ENCODE peak calls at places on chromosomes 6 and 20, in nine cellular contexts. One of them, this sample, is unnamed.
A peak's percentile ranks its signal among the peaks of the same experiment; 100 is the strongest.

GRCh38 chr6:42142118-42142835 is at the start of gene C6orf132:
- DNase-seq in gastrocnemius medialis: no peak
- DNase-seq in spleen: no peak
- DNase-seq in IMR-90: no peak
- DNase-seq in ovary: peak; percentile 36
- DNase-seq in tibial nerve: no peak
- DNase-seq in HepG2: peak; percentile 43
- DNase-seq in esophagus squamous epithelium: no peak
- DNase-seq in stomach: peak; percentile 91
- DNase-seq in this sample: no peak

GRCh38 chr20:62900692-62901584 is 25.4 kb downstream of the DIDO1 start:
- DNase-seq in tibial nerve: no peak
- DNase-seq in ovary: no peak
- DNase-seq in HepG2: peak; percentile 70
- DNase-seq in spleen: no peak
- DNase-seq in gastrocnemius medialis: no peak
- DNase-seq in esophagus squamous epithelium: no peak
- DNase-seq in IMR-90: no peak
- DNase-seq in stomach: peak; percentile 39
- DNase-seq in this sample: peak; percentile 26

GRCh38 chr6:30101939-30102700 is 10.8 kb downstream of the TRIM31 start:
- DNase-seq in tibial nerve: peak; percentile 74
- DNase-seq in HepG2: peak; percentile 90
- DNase-seq in ovary: peak; percentile 84
- DNase-seq in esophagus squamous epithelium: peak; percentile 20
- DNase-seq in spleen: peak; percentile 94
- DNase-seq in stomach: peak; percentile 90
- DNase-seq in IMR-90: peak; percentile 77
- DNase-seq in gastrocnemius medialis: peak; percentile 83
- DNase-seq in this sample: peak; percentile 86

GRCh38 chr6:128097019-128097418 is 196.2 kb upstream of the THEMIS start:
- DNase-seq in esophagus squamous epithelium: no peak
- DNase-seq in ovary: no peak
- DNase-seq in stomach: no peak
- DNase-seq in HepG2: no peak
- DNase-seq in tibial nerve: no peak
- DNase-seq in IMR-90: no peak
- DNase-seq in gastrocnemius medialis: no peak
- DNase-seq in spleen: no peak
- DNase-seq in this sample: no peak

GRCh38 chr20:12969071-12969669 is 39.6 kb upstream of the SPTLC3 start:
- DNase-seq in tibial nerve: no peak
- DNase-seq in gastrocnemius medialis: no peak
- DNase-seq in HepG2: peak; percentile 47
- DNase-seq in IMR-90: no peak
- DNase-seq in stomach: no peak
- DNase-seq in spleen: no peak
- DNase-seq in ovary: no peak
- DNase-seq in esophagus squamous epithelium: no peak
- DNase-seq in this sample: no peak

GRCh38 chr6:4645713-4646356 is 130.4 kb upstream of the CDYL start:
- DNase-seq in HepG2: no peak
- DNase-seq in tibial nerve: no peak
- DNase-seq in IMR-90: no peak
- DNase-seq in esophagus squamous epithelium: no peak
- DNase-seq in stomach: no peak
- DNase-seq in spleen: no peak
- DNase-seq in gastrocnemius medialis: no peak
- DNase-seq in ovary: no peak
- DNase-seq in this sample: no peak

GRCh38 chr6:1608222-1608975 is 1.3 kb upstream of the FOXC1 start:
- DNase-seq in ovary: no peak
- DNase-seq in tibial nerve: no peak
- DNase-seq in gastrocnemius medialis: no peak
- DNase-seq in HepG2: no peak
- DNase-seq in esophagus squamous epithelium: no peak
- DNase-seq in stomach: no peak
- DNase-seq in spleen: no peak
- DNase-seq in IMR-90: no peak
- DNase-seq in this sample: peak; percentile 32

GRCh38 chr6:111727798-111728197 is 122.1 kb upstream of the TRAF3IP2 start:
- DNase-seq in ovary: no peak
- DNase-seq in IMR-90: peak; percentile 20
- DNase-seq in HepG2: no peak
- DNase-seq in gastrocnemius medialis: no peak
- DNase-seq in tibial nerve: no peak
- DNase-seq in spleen: no peak
- DNase-seq in stomach: no peak
- DNase-seq in esophagus squamous epithelium: no peak
- DNase-seq in this sample: peak; percentile 9

GRCh38 chr6:39273394-39273793 is 40.8 kb downstream of the KCNK17 start:
- DNase-seq in gastrocnemius medialis: no peak
- DNase-seq in HepG2: no peak
- DNase-seq in tibial nerve: no peak
- DNase-seq in esophagus squamous epithelium: no peak
- DNase-seq in spleen: no peak
- DNase-seq in IMR-90: no peak
- DNase-seq in stomach: peak; percentile 73
- DNase-seq in ovary: no peak
- DNase-seq in this sample: no peak

GRCh38 chr6:131765081-131765852 is 42.6 kb upstream of the ENPP1 start:
- DNase-seq in IMR-90: peak; percentile 74
- DNase-seq in stomach: no peak
- DNase-seq in HepG2: peak; percentile 83
- DNase-seq in spleen: no peak
- DNase-seq in ovary: no peak
- DNase-seq in gastrocnemius medialis: no peak
- DNase-seq in tibial nerve: no peak
- DNase-seq in esophagus squamous epithelium: no peak
- DNase-seq in this sample: no peak

GRCh38 chr6:15421945-15422733 is 176.3 kb downstream of the JARID2 start:
- DNase-seq in esophagus squamous epithelium: no peak
- DNase-seq in tibial nerve: no peak
- DNase-seq in HepG2: no peak
- DNase-seq in gastrocnemius medialis: no peak
- DNase-seq in spleen: no peak
- DNase-seq in IMR-90: no peak
- DNase-seq in stomach: no peak
- DNase-seq in ovary: no peak
- DNase-seq in this sample: no peak

GRCh38 chr6:163732479-163732878 is 318.0 kb downstream of the QKI start:
- DNase-seq in spleen: no peak
- DNase-seq in stomach: no peak
- DNase-seq in gastrocnemius medialis: no peak
- DNase-seq in IMR-90: no peak
- DNase-seq in esophagus squamous epithelium: no peak
- DNase-seq in tibial nerve: no peak
- DNase-seq in HepG2: no peak
- DNase-seq in ovary: no peak
- DNase-seq in this sample: no peak

GRCh38 chr20:6575912-6576391 is 191.5 kb upstream of the BMP2 start:
- DNase-seq in gastrocnemius medialis: no peak
- DNase-seq in tibial nerve: no peak
- DNase-seq in HepG2: peak; percentile 52
- DNase-seq in stomach: no peak
- DNase-seq in spleen: no peak
- DNase-seq in esophagus squamous epithelium: no peak
- DNase-seq in IMR-90: peak; percentile 72
- DNase-seq in ovary: no peak
- DNase-seq in this sample: peak; percentile 91

GRCh38 chr6:165637591-165637990 is 25.4 kb downstream of the PDE10A start:
- DNase-seq in stomach: no peak
- DNase-seq in esophagus squamous epithelium: no peak
- DNase-seq in gastrocnemius medialis: no peak
- DNase-seq in ovary: no peak
- DNase-seq in spleen: no peak
- DNase-seq in tibial nerve: no peak
- DNase-seq in HepG2: no peak
- DNase-seq in IMR-90: peak; percentile 45
- DNase-seq in this sample: no peak

GRCh38 chr6:88872962-88873361 is 90.5 kb downstream of the RNGTT start:
- DNase-seq in HepG2: no peak
- DNase-seq in tibial nerve: no peak
- DNase-seq in stomach: no peak
- DNase-seq in ovary: no peak
- DNase-seq in IMR-90: no peak
- DNase-seq in spleen: no peak
- DNase-seq in gastrocnemius medialis: no peak
- DNase-seq in esophagus squamous epithelium: no peak
- DNase-seq in this sample: no peak

GRCh38 chr20:22248052-22248667 is 336.2 kb downstream of the FOXA2 start:
- DNase-seq in IMR-90: no peak
- DNase-seq in tibial nerve: no peak
- DNase-seq in HepG2: peak; percentile 35
- DNase-seq in spleen: no peak
- DNase-seq in gastrocnemius medialis: no peak
- DNase-seq in esophagus squamous epithelium: no peak
- DNase-seq in ovary: no peak
- DNase-seq in stomach: no peak
- DNase-seq in this sample: peak; percentile 8

GRCh38 chr6:158399040-158399700 is 86.9 kb downstream of the TULP4 start:
- DNase-seq in ovary: no peak
- DNase-seq in stomach: no peak
- DNase-seq in HepG2: no peak
- DNase-seq in esophagus squamous epithelium: no peak
- DNase-seq in spleen: no peak
- DNase-seq in gastrocnemius medialis: no peak
- DNase-seq in tibial nerve: no peak
- DNase-seq in IMR-90: no peak
- DNase-seq in this sample: no peak
- TF ChIP-seq POLR2A in ovary: no peak
- TF ChIP-seq POLR2A in stomach: no peak
- TF ChIP-seq POLR2A in HepG2: no peak
- TF ChIP-seq POLR2A in esophagus squamous epithelium: no peak
- TF ChIP-seq POLR2A in spleen: no peak
- TF ChIP-seq POLR2A in gastrocnemius medialis: no peak
- TF ChIP-seq POLR2A in tibial nerve: no peak
- TF ChIP-seq POLR2A in IMR-90: no peak
- TF ChIP-seq POLR2A in this sample: no peak

DNA sequence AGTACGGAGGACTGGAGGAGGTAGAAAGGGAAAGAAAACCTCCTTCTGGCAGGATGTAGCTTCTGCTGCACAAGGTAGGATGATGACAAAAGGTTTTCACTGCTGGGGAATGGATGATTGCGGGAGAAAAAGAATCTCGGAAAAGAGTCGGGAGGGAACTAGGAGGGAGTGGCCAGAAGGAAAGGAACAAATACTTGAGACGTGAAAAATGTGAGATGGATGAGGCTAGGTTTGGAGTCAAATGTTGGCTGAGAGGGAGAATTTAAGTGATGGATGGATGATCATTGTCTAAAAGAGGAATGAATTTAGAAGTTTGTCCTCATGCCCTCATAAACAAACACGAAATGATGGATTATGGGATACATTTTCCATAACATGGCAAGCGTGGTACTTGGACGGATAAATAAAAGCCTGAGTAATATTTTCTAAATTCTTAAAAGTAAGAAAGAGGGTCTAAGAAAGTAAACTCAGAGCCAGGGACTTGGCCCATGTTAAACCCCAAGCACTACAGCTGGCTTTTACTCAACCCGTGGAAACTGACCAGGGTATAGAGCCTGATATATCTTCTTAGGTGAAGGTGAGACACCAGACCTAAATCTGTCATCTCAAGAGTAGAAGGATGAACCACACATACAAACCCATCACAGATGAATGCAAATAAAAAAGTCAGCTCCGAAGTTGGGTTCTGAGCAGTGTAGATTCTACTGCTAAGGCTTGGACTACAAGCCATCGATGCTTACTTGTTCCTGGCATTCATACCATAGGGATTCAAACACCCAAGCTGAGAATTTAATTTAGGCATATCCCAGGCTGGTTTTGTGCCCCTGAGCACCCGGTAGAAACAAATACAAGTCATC is 72.4 kb downstream of the HFE start:
- DNase-seq in ovary: no peak
- DNase-seq in spleen: no peak
- DNase-seq in gastrocnemius medialis: no peak
- DNase-seq in tibial nerve: no peak
- DNase-seq in IMR-90: no peak
- DNase-seq in esophagus squamous epithelium: no peak
- DNase-seq in HepG2: no peak
- DNase-seq in stomach: no peak
- DNase-seq in this sample: no peak
- TF ChIP-seq POLR2A in ovary: no peak
- TF ChIP-seq POLR2A in spleen: no peak
- TF ChIP-seq POLR2A in gastrocnemius medialis: no peak
- TF ChIP-seq POLR2A in tibial nerve: no peak
- TF ChIP-seq POLR2A in IMR-90: no peak
- TF ChIP-seq POLR2A in esophagus squamous epithelium: peak; percentile 54
- TF ChIP-seq POLR2A in HepG2: no peak
- TF ChIP-seq POLR2A in stomach: no peak
- TF ChIP-seq POLR2A in this sample: peak; percentile 50

GRCh38 chr20:59807909-59808728 is 125.3 kb downstream of the SYCP2 start:
- DNase-seq in ovary: no peak
- DNase-seq in tibial nerve: no peak
- DNase-seq in IMR-90: no peak
- DNase-seq in spleen: peak; percentile 43
- DNase-seq in esophagus squamous epithelium: no peak
- DNase-seq in gastrocnemius medialis: no peak
- DNase-seq in stomach: peak; percentile 13
- DNase-seq in HepG2: no peak
- DNase-seq in this sample: no peak
- TF ChIP-seq POLR2A in ovary: no peak
- TF ChIP-seq POLR2A in tibial nerve: no peak
- TF ChIP-seq POLR2A in IMR-90: no peak
- TF ChIP-seq POLR2A in spleen: no peak
- TF ChIP-seq POLR2A in esophagus squamous epithelium: no peak
- TF ChIP-seq POLR2A in gastrocnemius medialis: no peak
- TF ChIP-seq POLR2A in stomach: no peak
- TF ChIP-seq POLR2A in HepG2: no peak
- TF ChIP-seq POLR2A in this sample: no peak

DNA sequence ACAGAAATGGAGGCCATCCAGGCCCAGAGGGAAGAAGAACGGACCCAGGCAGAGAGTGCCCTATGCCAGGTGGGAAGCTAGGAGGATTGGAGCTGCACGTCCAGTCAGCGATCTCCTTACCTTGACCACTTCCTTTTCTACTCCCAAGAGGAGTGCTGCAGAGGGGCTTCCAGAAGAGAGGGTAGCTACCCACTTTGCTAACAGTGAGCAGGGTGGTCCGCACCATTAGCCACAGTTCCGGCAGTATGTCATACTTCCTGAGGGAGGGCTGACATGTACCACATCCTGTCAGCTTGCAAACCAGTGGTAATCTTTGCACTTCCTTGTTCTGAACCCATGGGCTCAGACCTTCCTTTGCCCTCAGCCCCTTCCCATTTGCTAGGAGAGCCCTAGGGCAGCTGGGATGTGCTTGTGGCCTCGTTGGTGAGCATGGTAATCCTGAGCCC is 35.4 kb downstream of the CEP250 start:
- DNase-seq in HepG2: no peak
- DNase-seq in tibial nerve: no peak
- DNase-seq in esophagus squamous epithelium: peak; percentile 19
- DNase-seq in IMR-90: no peak
- DNase-seq in gastrocnemius medialis: no peak
- DNase-seq in spleen: peak; percentile 88
- DNase-seq in stomach: no peak
- DNase-seq in ovary: no peak
- DNase-seq in this sample: no peak
- TF ChIP-seq POLR2A in HepG2: no peak
- TF ChIP-seq POLR2A in tibial nerve: no peak
- TF ChIP-seq POLR2A in esophagus squamous epithelium: no peak
- TF ChIP-seq POLR2A in IMR-90: no peak
- TF ChIP-seq POLR2A in gastrocnemius medialis: no peak
- TF ChIP-seq POLR2A in spleen: peak; percentile 15
- TF ChIP-seq POLR2A in stomach: no peak
- TF ChIP-seq POLR2A in ovary: no peak
- TF ChIP-seq POLR2A in this sample: no peak